ENCODE peak calls at places on chromosomes 5 and 9, in seven cellular contexts. One of them, this sample, is unnamed.

GRCh38 chr5:134524826-134525686 is at the start of gene JADE2:
- DNase-seq in A549: peak; percentile 89
- DNase-seq in esophagus squamous epithelium: no peak
- DNase-seq in H1: peak; percentile 81
- DNase-seq in uterus: peak; percentile 77
- DNase-seq in PC-9: peak; percentile 63
- DNase-seq in HCT116: no peak
- DNase-seq in this sample: peak; percentile 64

GRCh38 chr5:27191786-27192505 is 153.6 kb upstream of the CDH9 start:
- DNase-seq in HCT116: no peak
- DNase-seq in H1: no peak
- DNase-seq in esophagus squamous epithelium: no peak
- DNase-seq in A549: no peak
- DNase-seq in PC-9: no peak
- DNase-seq in uterus: no peak
- DNase-seq in this sample: no peak

GRCh38 chr5:69046375-69046957 is 47.3 kb upstream of the SLC30A5 start:
- DNase-seq in PC-9: no peak
- DNase-seq in A549: peak; percentile 68
- DNase-seq in HCT116: no peak
- DNase-seq in uterus: no peak
- DNase-seq in esophagus squamous epithelium: no peak
- DNase-seq in H1: no peak
- DNase-seq in this sample: no peak

GRCh38 chr5:88085462-88085861 is 183.2 kb downstream of the TMEM161B start:
- DNase-seq in H1: no peak
- DNase-seq in uterus: no peak
- DNase-seq in esophagus squamous epithelium: no peak
- DNase-seq in A549: no peak
- DNase-seq in HCT116: no peak
- DNase-seq in PC-9: no peak
- DNase-seq in this sample: no peak

GRCh38 chr5:7663808-7664207 is 187.1 kb downstream of the CFAP90 start:
- DNase-seq in A549: no peak
- DNase-seq in esophagus squamous epithelium: no peak
- DNase-seq in uterus: no peak
- DNase-seq in PC-9: no peak
- DNase-seq in H1: no peak
- DNase-seq in HCT116: no peak
- DNase-seq in this sample: no peak

GRCh38 chr5:126918624-126918957 is 111.8 kb downstream of the MARCHF3 start:
- DNase-seq in A549: peak; percentile 31
- DNase-seq in H1: no peak
- DNase-seq in HCT116: no peak
- DNase-seq in uterus: no peak
- DNase-seq in PC-9: peak; percentile 61
- DNase-seq in esophagus squamous epithelium: no peak
- DNase-seq in this sample: no peak

GRCh38 chr5:112006721-112007120 is 249.7 kb upstream of the NREP start:
- DNase-seq in HCT116: no peak
- DNase-seq in H1: no peak
- DNase-seq in uterus: no peak
- DNase-seq in A549: no peak
- DNase-seq in esophagus squamous epithelium: no peak
- DNase-seq in PC-9: no peak
- DNase-seq in this sample: no peak

GRCh38 chr9:34651286-34651685 is 699 bp upstream of the IL11RA start:
- DNase-seq in esophagus squamous epithelium: no peak
- DNase-seq in uterus: peak; percentile 62
- DNase-seq in PC-9: no peak
- DNase-seq in HCT116: no peak
- DNase-seq in A549: no peak
- DNase-seq in H1: no peak
- DNase-seq in this sample: no peak

GRCh38 chr5:42390115-42390514 is 33.1 kb upstream of the GHR start:
- DNase-seq in HCT116: no peak
- DNase-seq in uterus: no peak
- DNase-seq in PC-9: no peak
- DNase-seq in esophagus squamous epithelium: no peak
- DNase-seq in H1: no peak
- DNase-seq in A549: no peak
- DNase-seq in this sample: no peak

GRCh38 chr9:123262338-123262737 is 6.0 kb downstream of the STRBP start:
- DNase-seq in HCT116: no peak
- DNase-seq in H1: no peak
- DNase-seq in uterus: no peak
- DNase-seq in A549: no peak
- DNase-seq in esophagus squamous epithelium: no peak
- DNase-seq in PC-9: no peak
- DNase-seq in this sample: no peak

GRCh38 chr9:134272302-134273023 is 53.8 kb upstream of the RXRA start:
- DNase-seq in A549: no peak
- DNase-seq in uterus: no peak
- DNase-seq in HCT116: no peak
- DNase-seq in H1: no peak
- DNase-seq in PC-9: no peak
- DNase-seq in esophagus squamous epithelium: no peak
- DNase-seq in this sample: no peak

GRCh38 chr9:137077758-137078693 is 709 bp downstream of the UAP1L1 start:
- DNase-seq in H1: no peak
- DNase-seq in PC-9: peak; percentile 29
- DNase-seq in esophagus squamous epithelium: no peak
- DNase-seq in HCT116: no peak
- DNase-seq in uterus: peak; percentile 26
- DNase-seq in A549: no peak
- DNase-seq in this sample: no peak

GRCh38 chr9:90830977-90831376 is 29.4 kb downstream of the SYK start:
- DNase-seq in esophagus squamous epithelium: no peak
- DNase-seq in uterus: no peak
- DNase-seq in PC-9: no peak
- DNase-seq in A549: no peak
- DNase-seq in HCT116: no peak
- DNase-seq in H1: no peak
- DNase-seq in this sample: no peak

GRCh38 chr9:127132375-127132774 is 9.9 kb upstream of the ANGPTL2 start:
- DNase-seq in H1: no peak
- DNase-seq in PC-9: no peak
- DNase-seq in HCT116: no peak
- DNase-seq in esophagus squamous epithelium: no peak
- DNase-seq in uterus: no peak
- DNase-seq in A549: no peak
- DNase-seq in this sample: no peak

GRCh38 chr5:109563692-109564091 is 126.0 kb upstream of the MAN2A1 start:
- DNase-seq in uterus: no peak
- DNase-seq in PC-9: no peak
- DNase-seq in HCT116: no peak
- DNase-seq in H1: no peak
- DNase-seq in esophagus squamous epithelium: no peak
- DNase-seq in A549: no peak
- DNase-seq in this sample: no peak
- H3K4me3 ChIP-seq in uterus: no peak overlapping the region
- H3K4me3 ChIP-seq in PC-9: no peak overlapping the region
- H3K4me3 ChIP-seq in HCT116: no peak overlapping the region
- H3K4me3 ChIP-seq in H1: no peak overlapping the region
- H3K4me3 ChIP-seq in esophagus squamous epithelium: no peak overlapping the region
- H3K4me3 ChIP-seq in A549: no peak overlapping the region
- H3K4me3 ChIP-seq in this sample: no peak overlapping the region

DNA sequence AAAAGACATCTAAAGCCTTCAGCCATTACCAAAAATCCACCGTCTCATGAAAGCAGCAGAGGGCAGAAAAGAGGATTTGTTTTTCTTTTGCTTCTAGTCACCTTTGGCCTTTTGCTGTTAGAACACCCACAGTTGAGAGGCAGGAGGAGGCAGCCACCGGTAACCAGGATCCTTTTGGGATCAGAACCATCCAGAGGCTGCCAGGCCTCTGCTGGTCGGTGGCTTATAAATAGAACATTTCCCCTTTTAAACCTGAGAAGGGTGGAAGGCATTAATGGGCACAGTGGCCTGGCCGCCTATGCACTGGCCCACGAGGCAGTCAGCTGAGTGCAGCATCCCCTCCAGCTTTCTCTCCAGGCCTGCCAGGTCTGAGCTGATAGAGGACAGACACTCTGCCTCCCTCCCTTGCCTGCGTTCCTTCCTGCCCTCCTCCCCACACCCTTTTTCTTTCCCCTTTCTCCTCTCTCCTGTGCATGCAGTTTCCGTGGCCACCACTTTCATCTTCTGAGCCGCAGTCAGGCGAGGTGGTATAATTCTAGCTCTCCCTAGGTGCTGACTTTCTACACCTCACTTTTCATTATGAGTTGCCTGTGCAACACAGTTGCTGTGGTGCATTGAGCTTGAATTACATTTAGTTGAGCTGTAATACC is 253.4 kb downstream of the ARHGAP26 start:
- DNase-seq in PC-9: no peak
- DNase-seq in A549: no peak
- DNase-seq in HCT116: no peak
- DNase-seq in esophagus squamous epithelium: no peak
- DNase-seq in H1: no peak
- DNase-seq in uterus: peak; percentile 47
- DNase-seq in this sample: no peak
- TF ChIP-seq CTCF in PC-9: no peak
- TF ChIP-seq CTCF in A549: no peak
- TF ChIP-seq CTCF in HCT116: no peak
- TF ChIP-seq CTCF in esophagus squamous epithelium: no peak
- TF ChIP-seq CTCF in H1: no peak
- TF ChIP-seq CTCF in uterus: no peak
- TF ChIP-seq CTCF in this sample: no peak

GRCh38 chr9:97991818-97992217 is 8.7 kb downstream of the ANP32B start:
- DNase-seq in H1: no peak
- DNase-seq in HCT116: no peak
- DNase-seq in A549: no peak
- DNase-seq in uterus: no peak
- DNase-seq in PC-9: no peak
- DNase-seq in esophagus squamous epithelium: no peak
- DNase-seq in this sample: no peak

GRCh38 chr9:97992219-97992618 is 9.1 kb downstream of the ANP32B start:
- DNase-seq in esophagus squamous epithelium: no peak
- DNase-seq in HCT116: no peak
- DNase-seq in A549: no peak
- DNase-seq in uterus: no peak
- DNase-seq in H1: no peak
- DNase-seq in PC-9: no peak
- DNase-seq in this sample: no peak

GRCh38 chr9:97987490-97987889 is 4.3 kb downstream of the ANP32B start:
- DNase-seq in esophagus squamous epithelium: no peak
- DNase-seq in PC-9: no peak
- DNase-seq in HCT116: no peak
- DNase-seq in H1: no peak
- DNase-seq in uterus: no peak
- DNase-seq in A549: no peak
- DNase-seq in this sample: no peak

GRCh38 chr9:97993000-97993399 is 9.9 kb downstream of the ANP32B start:
- DNase-seq in esophagus squamous epithelium: no peak
- DNase-seq in HCT116: no peak
- DNase-seq in H1: no peak
- DNase-seq in PC-9: no peak
- DNase-seq in uterus: no peak
- DNase-seq in A549: no peak
- DNase-seq in this sample: no peak

DNA sequence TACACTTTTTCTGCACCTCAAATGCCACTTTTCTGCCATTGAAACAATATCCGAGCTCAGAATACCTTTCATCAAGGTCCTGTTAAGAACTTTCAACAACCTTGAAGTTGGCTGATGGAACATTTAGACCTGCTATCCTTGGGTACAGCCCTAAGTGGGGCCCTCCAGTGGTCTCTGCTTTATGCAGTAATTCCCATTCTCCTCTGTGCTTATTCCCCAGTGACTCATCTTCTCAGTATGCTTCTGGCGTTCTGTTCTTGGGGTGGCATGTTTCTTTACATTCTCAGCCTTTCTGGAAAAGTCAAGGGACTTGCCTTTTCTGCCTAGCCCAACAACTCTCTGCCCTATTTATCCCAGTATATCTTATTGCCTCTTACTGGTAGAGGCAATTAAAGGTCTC is 7.1 kb downstream of the ANP32B start:
- DNase-seq in PC-9: peak; percentile 68
- DNase-seq in H1: no peak
- DNase-seq in HCT116: no peak
- DNase-seq in uterus: no peak
- DNase-seq in A549: peak; percentile 31
- DNase-seq in esophagus squamous epithelium: no peak
- DNase-seq in this sample: no peak
- H3K4me3 ChIP-seq in PC-9: no peak overlapping the region
- H3K4me3 ChIP-seq in H1: no peak overlapping the region
- H3K4me3 ChIP-seq in HCT116: no peak overlapping the region
- H3K4me3 ChIP-seq in uterus: no peak overlapping the region
- H3K4me3 ChIP-seq in A549: no peak overlapping the region
- H3K4me3 ChIP-seq in esophagus squamous epithelium: no peak overlapping the region
- H3K4me3 ChIP-seq in this sample: no peak overlapping the region

GRCh38 chr9:17876687-17877086 is 297.8 kb downstream of the SH3GL2 start:
- DNase-seq in HCT116: no peak
- DNase-seq in A549: no peak
- DNase-seq in PC-9: no peak
- DNase-seq in H1: no peak
- DNase-seq in uterus: no peak
- DNase-seq in esophagus squamous epithelium: no peak
- DNase-seq in this sample: no peak

GRCh38 chr9:17871213-17871890 is 292.5 kb downstream of the SH3GL2 start:
- DNase-seq in H1: no peak
- DNase-seq in A549: no peak
- DNase-seq in HCT116: no peak
- DNase-seq in esophagus squamous epithelium: no peak
- DNase-seq in PC-9: no peak
- DNase-seq in uterus: no peak
- DNase-seq in this sample: no peak
- TF ChIP-seq CTCF in H1: no peak
- TF ChIP-seq CTCF in A549: no peak
- TF ChIP-seq CTCF in HCT116: no peak
- TF ChIP-seq CTCF in esophagus squamous epithelium: no peak
- TF ChIP-seq CTCF in PC-9: no peak
- TF ChIP-seq CTCF in uterus: no peak
- TF ChIP-seq CTCF in this sample: no peak

GRCh38 chr9:106859957-106860715 is 2.8 kb upstream of the ZNF462 start:
- DNase-seq in HCT116: peak; percentile 41
- DNase-seq in A549: peak; percentile 48
- DNase-seq in uterus: peak; percentile 51
- DNase-seq in PC-9: no peak
- DNase-seq in esophagus squamous epithelium: no peak
- DNase-seq in H1: peak; percentile 83
- DNase-seq in this sample: no peak
- H3K4me3 ChIP-seq in HCT116: peak overlapping the region; percentile 59
- H3K4me3 ChIP-seq in A549: peak overlapping the region; percentile 81
- H3K4me3 ChIP-seq in uterus: peak overlapping the region; percentile 80
- H3K4me3 ChIP-seq in PC-9: no peak overlapping the region
- H3K4me3 ChIP-seq in esophagus squamous epithelium: peak overlapping the region; percentile 40
- H3K4me3 ChIP-seq in H1: peak overlapping the region; percentile 98
- H3K4me3 ChIP-seq in this sample: peak overlapping the region; percentile 70

This sample was measured in dorsolateral prefrontal cortex.